ENCODE peak calls at places on chromosomes 11 and 22, in six cellular contexts. F is adipocyte; L is tibial nerve; H is ovary; K is naive thymus-derived CD4-positive, alpha-beta T cell; Y is transverse colon. V is an unnamed sample.
A peak's percentile ranks its signal among the peaks of the same experiment; 100 is the strongest.

GRCh38 chr11:29200776-29201574 is 815.9 kb downstream of the KCNA4 start:
- DNase-seq in L (no peak), F (no peak), Y (peak; percentile 60), H (no peak), K (no peak), V (no peak)

GRCh38 chr11:82927264-82927880 is 25.8 kb downstream of the DDIAS start:
- DNase-seq in H (no peak), L (peak; percentile 19), Y (no peak), F (peak; percentile 89), K (peak; percentile 67), V (no peak)

GRCh38 chr11:59616396-59616982 is 915 bp upstream of the OSBP start:
- DNase-seq in L (no peak), K (no peak), Y (no peak), F (no peak), H (no peak), V (no peak)

GRCh38 chr11:79244805-79245197 is 196.0 kb downstream of the TENM4 start:
- DNase-seq in F (no peak), L (no peak), Y (no peak), H (no peak), K (no peak), V (no peak)

GRCh38 chr11:75199412-75199955 is 41.1 kb upstream of the TPBGL start:
- DNase-seq in Y (no peak), H (no peak), K (no peak), F (no peak), L (no peak), V (no peak)

GRCh38 chr22:45071618-45072017 is 61.8 kb upstream of the PHF21B start:
- DNase-seq in Y (no peak), H (no peak), L (no peak), K (no peak), F (no peak), V (no peak)

GRCh38 chr11:69044111-69045013 is 4.4 kb upstream of the TPCN2 start:
- DNase-seq in F (peak; percentile 90), H (peak; percentile 62), L (peak; percentile 61), Y (peak; percentile 80), K (no peak), V (peak; percentile 66)

GRCh38 chr22:42688914-42689275 is 31.8 kb downstream of the A4GALT start:
- DNase-seq in H (no peak), L (no peak), Y (no peak), F (no peak), K (no peak), V (no peak)

GRCh38 chr11:75100314-75100713 is 3.6 kb upstream of the OR2AT4 start:
- DNase-seq in Y (no peak), H (no peak), K (no peak), L (no peak), F (no peak), V (no peak)

GRCh38 chr11:93169143-93169542 is 28.6 kb downstream of the SLC36A4 start:
- DNase-seq in Y (no peak), F (no peak), K (no peak), H (no peak), L (no peak), V (no peak)

GRCh38 chr11:47858169-47858543 is 10.0 kb upstream of the NUP160 start:
- DNase-seq in Y (no peak), L (no peak), F (peak; percentile 78), H (no peak), K (no peak), V (peak; percentile 43)

GRCh38 chr11:68509105-68509504 is 48.6 kb downstream of the PPP6R3 start:
- DNase-seq in L (no peak), K (no peak), F (peak; percentile 80), H (no peak), Y (no peak), V (peak; percentile 17)

GRCh38 chr11:39458481-39458880 is 2001.0 kb downstream of the LRRC4C start:
- DNase-seq in H (no peak), Y (no peak), L (no peak), K (no peak), F (no peak), V (no peak)

GRCh38 chr22:26968873-26969272 is 311.5 kb downstream of the MIAT start:
- DNase-seq in F (no peak), Y (no peak), K (no peak), L (no peak), H (no peak), V (no peak)

GRCh38 chr22:27207907-27208306 is 550.5 kb downstream of the MIAT start:
- DNase-seq in H (no peak), Y (no peak), F (peak; percentile 63), K (no peak), L (no peak), V (no peak)

GRCh38 chr11:18749681-18750319 is 23.8 kb upstream of the IGSF22 start:
- DNase-seq in H (no peak), L (peak; percentile 17), K (no peak), Y (no peak), F (peak; percentile 71), V (no peak)

GRCh38 chr11:114053406-114053805 is 6.1 kb upstream of the ZBTB16 start:
- DNase-seq in H (no peak), L (no peak), F (no peak), Y (no peak), K (no peak), V (no peak)

GRCh38 chr11:3146612-3147256 is 18.4 kb downstream of the OSBPL5 start:
- DNase-seq in L (no peak), H (no peak), K (no peak), Y (no peak), F (peak; percentile 73), V (no peak)

GRCh38 chr11:1172729-1173117 is 15.0 kb downstream of the MUC5AC start:
- DNase-seq in F (no peak), H (no peak), Y (no peak), K (no peak), L (no peak), V (no peak)

GRCh38 chr11:66317766-66318575 is 1.1 kb upstream of the CD248 start:
- DNase-seq in Y (peak; percentile 47), H (peak; percentile 75), L (peak; percentile 73), F (peak; percentile 95), K (peak; percentile 83), V (no peak)

GRCh38 chr22:33474587-33474986 is 416.4 kb upstream of the SYN3 start:
- DNase-seq in K (no peak), F (no peak), Y (no peak), H (no peak), L (no peak), V (no peak)
- H3K4me3 ChIP-seq in K (no peak overlapping the region), F (no peak overlapping the region), Y (no peak overlapping the region), H (no peak overlapping the region), L (no peak overlapping the region), V (no peak overlapping the region)

GRCh38 chr22:37563153-37564081 is 3.1 kb downstream of the CDC42EP1 start:
- DNase-seq in K (no peak), L (peak; percentile 87), Y (peak; percentile 77), F (peak; percentile 96), H (peak; percentile 90), V (peak; percentile 74)
- H3K36me3 ChIP-seq in K (no peaks in the 10 kb centered on the region), L (no peaks in the 10 kb centered on the region), Y (no peaks in the 10 kb centered on the region), F (peaks cover 31% of the 10 kb centered on the region), H (peaks cover 4% of the 10 kb centered on the region), V (peaks cover 32% of the 10 kb centered on the region)

GRCh38 chr11:12691473-12691872 is 17.3 kb downstream of the TEAD1 start:
- DNase-seq in L (no peak), Y (no peak), K (no peak), H (no peak), F (no peak), V (no peak)

GRCh38 chr11:12693075-12693473 is 18.9 kb downstream of the TEAD1 start:
- DNase-seq in H (peak; percentile 37), F (no peak), K (no peak), Y (no peak), L (no peak), V (no peak)

GRCh38 chr11:12693485-12694181 is 19.4 kb downstream of the TEAD1 start:
- DNase-seq in F (peak; percentile 90), K (no peak), L (peak; percentile 59), H (peak; percentile 51), Y (peak; percentile 54), V (peak; percentile 92)

GRCh38 chr11:12694182-12694531 is 19.9 kb downstream of the TEAD1 start:
- DNase-seq in Y (peak; percentile 41), H (no peak), L (no peak), K (no peak), F (peak; percentile 62), V (no peak)

GRCh38 chr11:12692238-12693074 is 18.2 kb downstream of the TEAD1 start:
- DNase-seq in F (peak; percentile 90), L (peak; percentile 82), K (no peak), H (peak; percentile 96), Y (peak; percentile 92), V (peak; percentile 46)
- H3K4me3 ChIP-seq in F (peak overlapping the region; percentile 64), L (peak overlapping the region; percentile 10), K (no peak overlapping the region), H (no peak overlapping the region), Y (no peak overlapping the region), V (no peak overlapping the region)

GRCh38 chr22:23262474-23263332 is 82.4 kb downstream of the BCR start:
- DNase-seq in Y (no peak), H (no peak), F (no peak), L (no peak), K (no peak), V (no peak)

GRCh38 chr22:23266780-23267179 is 86.5 kb downstream of the BCR start:
- DNase-seq in F (no peak), L (no peak), Y (no peak), H (no peak), K (no peak), V (no peak)

GRCh38 chr22:23263651-23264555 is 83.6 kb downstream of the BCR start:
- DNase-seq in K (peak; percentile 46), H (no peak), Y (peak; percentile 22), F (no peak), L (no peak), V (no peak)

GRCh38 chr22:23265389-23265700 is 85.0 kb downstream of the BCR start:
- DNase-seq in Y (no peak), H (no peak), K (no peak), F (no peak), L (no peak), V (no peak)

DNA sequence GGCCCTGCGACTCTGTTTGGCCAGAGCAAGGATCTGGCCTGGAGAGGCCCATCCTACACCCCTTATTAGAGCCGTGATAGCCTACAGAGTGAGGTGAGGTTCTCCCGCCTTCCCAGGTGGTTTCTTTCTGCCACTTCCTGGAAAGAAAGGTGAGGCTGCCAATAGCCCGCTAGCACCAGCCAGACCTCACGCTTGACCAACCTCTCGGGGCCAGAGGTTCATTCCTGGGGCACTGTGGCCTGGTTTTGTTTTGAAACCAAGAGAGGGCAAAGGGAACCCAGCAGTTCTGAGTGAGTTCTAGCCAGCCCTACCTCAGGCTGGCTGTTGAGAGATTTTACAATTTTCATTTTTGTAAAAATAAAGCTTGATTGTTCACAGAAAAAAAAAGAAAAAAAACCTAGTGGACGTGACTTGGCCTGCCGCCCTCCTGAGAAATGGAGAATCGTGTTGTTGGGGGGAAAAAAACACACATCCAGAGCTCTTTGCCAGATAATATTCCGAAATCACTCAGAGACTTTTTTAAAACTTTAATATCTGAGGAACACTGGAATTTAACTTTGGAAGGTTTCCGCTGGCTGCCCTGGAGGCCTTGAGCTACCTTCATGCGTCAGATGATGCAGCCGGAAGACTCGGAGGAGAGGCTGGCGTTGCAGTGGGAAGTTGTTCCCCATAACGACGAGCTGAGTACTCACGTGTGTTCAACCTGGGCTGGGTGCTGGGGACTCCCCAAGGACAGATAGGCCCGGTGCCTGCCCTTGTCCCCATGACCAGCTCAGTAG is 84.5 kb downstream of the BCR start:
- DNase-seq in L (peak; percentile 50), K (no peak), H (peak; percentile 76), F (no peak), Y (no peak), V (no peak)
- H3K36me3 ChIP-seq in L (no peaks in the 10 kb centered on the region), K (peaks cover 4% of the 10 kb centered on the region), H (no peaks in the 10 kb centered on the region), F (peaks cover 43% of the 10 kb centered on the region), Y (no peaks in the 10 kb centered on the region), V (peaks cover 21% of the 10 kb centered on the region)

GRCh38 chr22:47633111-47633510 is 870.7 kb downstream of the TBC1D22A start:
- DNase-seq in Y (no peak), H (no peak), K (no peak), F (no peak), L (no peak), V (no peak)
- H3K4me3 ChIP-seq in Y (no peak overlapping the region), H (no peak overlapping the region), K (no peak overlapping the region), F (no peak overlapping the region), L (no peak overlapping the region), V (no peak overlapping the region)

V was measured in BJ.